ENCODE peak calls at places on chromosomes 13 and 19, in five cellular contexts. I is stimulated activated CD4-positive, alpha-beta T cell treated with anti-CD3 and anti-CD28 coated beads, Interleukin-1b, Interleukin-23, amount 100 ng/mL, for 1 hour; P is left ventricle myocardium inferior; M is activated CD4-positive, alpha-beta T cell treated with anti-CD3 and anti-CD28 coated beads, Interleukin-2, amount 10 ng/mL, durations not matched to agents 7 days and 5 days; H is T-helper 9 cell. T is an unnamed sample.

GRCh38 chr19:3210347-3211017 is 14.0 kb upstream of the CELF5 start:
- DNase-seq in I (peak; percentile 61), P (peak; percentile 46), M (peak; percentile 70), H (peak; percentile 69), T (no peak)

GRCh38 chr19:15144046-15144646 is 36.9 kb downstream of the SYDE1 start:
- DNase-seq in I (no peak), P (no peak), M (no peak), H (no peak), T (no peak)

GRCh38 chr13:59950201-59950730 is 213.5 kb downstream of the DIAPH3 start:
- DNase-seq in I (no peak), P (no peak), M (no peak), H (no peak), T (no peak)

GRCh38 chr13:98828614-98829013 is 76.1 kb upstream of the SLC15A1 start:
- DNase-seq in I (no peak), P (no peak), M (no peak), H (no peak), T (no peak)

GRCh38 chr13:80363890-80364503 is 23.1 kb upstream of the SPRY2 start:
- DNase-seq in I (no peak), P (no peak), M (no peak), H (no peak), T (no peak)

GRCh38 chr13:23667750-23668149 is 97.5 kb downstream of the TNFRSF19 start:
- DNase-seq in I (no peak), P (no peak), M (no peak), H (no peak), T (no peak)

GRCh38 chr19:33689886-33690285 is 68.1 kb downstream of the CHST8 start:
- DNase-seq in I (no peak), P (no peak), M (no peak), H (no peak), T (no peak)

GRCh38 chr13:83340170-83340569 is 542.1 kb downstream of the SLITRK1 start:
- DNase-seq in I (no peak), P (no peak), M (no peak), H (no peak), T (no peak)

GRCh38 chr13:20241593-20241992 is 9.5 kb upstream of the GJB6 start:
- DNase-seq in I (no peak), P (no peak), M (no peak), H (no peak), T (no peak)

GRCh38 chr13:112849500-112849899 is 119.5 kb upstream of the MCF2L start:
- DNase-seq in I (no peak), P (no peak), M (no peak), H (no peak), T (no peak)

GRCh38 chr13:44437356-44438233 is 64.0 kb downstream of the SERP2 start:
- DNase-seq in I (no peak), P (no peak), M (no peak), H (no peak), T (no peak)

GRCh38 chr13:100608906-100609305 is 20.3 kb upstream of the GGACT start:
- DNase-seq in I (no peak), P (no peak), M (peak; percentile 20), H (no peak), T (no peak)

GRCh38 chr19:19822148-19822429 is 539 bp upstream of the ZNF506 start:
- DNase-seq in I (no peak), P (no peak), M (no peak), H (no peak), T (no peak)

GRCh38 chr19:44260695-44261446 is 1.2 kb downstream of the ZNF233 start:
- DNase-seq in I (no peak), P (no peak), M (no peak), H (no peak), T (no peak)

GRCh38 chr13:92671821-92672220 is 554.8 kb upstream of the GPC6 start:
- DNase-seq in I (no peak), P (no peak), M (no peak), H (no peak), T (no peak)

GRCh38 chr19:2274937-2275535 is 6.9 kb downstream of the PEAK3 start:
- DNase-seq in I (no peak), P (peak; percentile 64), M (peak; percentile 61), H (no peak), T (no peak)

GRCh38 chr19:6720369-6721112 is at the start of gene C3:
- DNase-seq in I (no peak), P (peak; percentile 62), M (no peak), H (no peak), T (no peak)

GRCh38 chr13:111153977-111154332 is 38.8 kb downstream of the ARHGEF7 start:
- DNase-seq in I (peak; percentile 16), P (peak; percentile 49), M (no peak), H (peak; percentile 47), T (no peak)

GRCh38 chr19:39390460-39390758 is 497 bp downstream of the PAF1 start:
- DNase-seq in I (peak; percentile 58), P (no peak), M (peak; percentile 84), H (peak; percentile 76), T (no peak)

GRCh38 chr19:3366761-3367571 is 583 bp downstream of the NFIC start:
- DNase-seq in I (no peak), P (peak; percentile 56), M (no peak), H (no peak), T (no peak)

GRCh38 chr13:49302817-49303216 is 55.1 kb downstream of the CDADC1 start:
- DNase-seq in I (no peak), P (no peak), M (no peak), H (no peak), T (no peak)

GRCh38 chr13:88074794-88075509 is 403.8 kb downstream of the SLITRK5 start:
- DNase-seq in I (no peak), P (no peak), M (no peak), H (no peak), T (no peak)

GRCh38 chr13:24269803-24270202 is 39.6 kb upstream of the C1QTNF9 start:
- DNase-seq in I (no peak), P (no peak), M (no peak), H (no peak), T (no peak)

GRCh38 chr19:54172764-54173699 is at the start of gene TMC4:
- DNase-seq in I (no peak), P (no peak), M (no peak), H (no peak), T (no peak)

GRCh38 chr19:18741566-18742121 is 49.5 kb downstream of the COMP start:
- DNase-seq in I (no peak), P (no peak), M (no peak), H (no peak), T (no peak)

GRCh38 chr13:50224534-50224933 is 209.3 kb downstream of the KCNRG start:
- DNase-seq in I (no peak), P (no peak), M (no peak), H (no peak), T (no peak)

GRCh38 chr19:10417598-10418280 is 2.6 kb upstream of the PDE4A start:
- DNase-seq in I (no peak), P (no peak), M (no peak), H (no peak), T (no peak)

GRCh38 chr13:112696001-112696868 is 6.4 kb downstream of the ATP11A start:
- DNase-seq in I (no peak), P (no peak), M (no peak), H (no peak), T (no peak)

GRCh38 chr19:29489182-29489951 is 36.4 kb upstream of the VSTM2B start:
- DNase-seq in I (no peak), P (no peak), M (no peak), H (no peak), T (no peak)

GRCh38 chr13:20441879-20442278 is 83.8 kb downstream of the CRYL1 start:
- DNase-seq in I (no peak), P (no peak), M (no peak), H (no peak), T (no peak)

GRCh38 chr19:51719251-51719901 is 4.4 kb downstream of the HAS1 start:
- DNase-seq in I (no peak), P (no peak), M (no peak), H (no peak), T (no peak)

GRCh38 chr13:26605845-26606244 is 48.4 kb downstream of the WASF3 start:
- DNase-seq in I (no peak), P (no peak), M (no peak), H (no peak), T (no peak)

GRCh38 chr13:35720690-35721554 is 244.4 kb upstream of the MAB21L1 start:
- DNase-seq in I (no peak), P (no peak), M (peak; percentile 30), H (no peak), T (peak; percentile 25)

GRCh38 chr19:6481541-6482342 is at the start of gene DENND1C:
- DNase-seq in I (peak; percentile 43), P (no peak), M (peak; percentile 75), H (peak; percentile 40), T (no peak)

GRCh38 chr19:9883764-9884163 is 48.6 kb downstream of the PIN1 start:
- DNase-seq in I (no peak), P (no peak), M (no peak), H (no peak), T (no peak)

T was measured in iPS DF 19.7.